ENCODE peak calls at places on chromosomes 16 and 17, in four cellular contexts. One of them, this sample, is unnamed.

GRCh38 chr17:64984776-64985521 is 65.7 kb upstream of the LRRC37A3 start:
- DNase-seq in WTC11: no peak
- DNase-seq in SK-N-SH: no peak
- DNase-seq in K562: peak; percentile 41
- DNase-seq in this sample: no peak

GRCh38 chr16:57537194-57537505 is 779 bp upstream of the CCDC102A start:
- DNase-seq in WTC11: no peak
- DNase-seq in K562: no peak
- DNase-seq in SK-N-SH: no peak
- DNase-seq in this sample: no peak

GRCh38 chr16:67445913-67446907 is 15.3 kb downstream of the HSD11B2 start:
- DNase-seq in K562: no peak
- DNase-seq in WTC11: no peak
- DNase-seq in SK-N-SH: peak; percentile 43
- DNase-seq in this sample: no peak

GRCh38 chr16:7548796-7549318 is 216.2 kb downstream of the RBFOX1 start:
- DNase-seq in WTC11: no peak
- DNase-seq in SK-N-SH: no peak
- DNase-seq in K562: no peak
- DNase-seq in this sample: no peak

GRCh38 chr16:59913666-59914065 is 1179.5 kb upstream of the GOT2 start:
- DNase-seq in K562: no peak
- DNase-seq in SK-N-SH: no peak
- DNase-seq in WTC11: no peak
- DNase-seq in this sample: no peak

GRCh38 chr17:57425903-57426574 is 169.7 kb downstream of the MSI2 start:
- DNase-seq in WTC11: no peak
- DNase-seq in SK-N-SH: no peak
- DNase-seq in K562: no peak
- DNase-seq in this sample: no peak

GRCh38 chr16:16120044-16120381 is 103.3 kb downstream of the ABCC6 start:
- DNase-seq in SK-N-SH: no peak
- DNase-seq in WTC11: no peak
- DNase-seq in K562: no peak
- DNase-seq in this sample: no peak

GRCh38 chr17:7589891-7590611 is at the start of gene SOX15:
- DNase-seq in WTC11: peak; percentile 71
- DNase-seq in SK-N-SH: peak; percentile 50
- DNase-seq in K562: no peak
- DNase-seq in this sample: no peak

GRCh38 chr16:47374629-47375028 is 86.2 kb downstream of the ITFG1 start:
- DNase-seq in WTC11: no peak
- DNase-seq in SK-N-SH: no peak
- DNase-seq in K562: no peak
- DNase-seq in this sample: no peak

GRCh38 chr16:50386139-50386538 is 17.4 kb upstream of the BRD7 start:
- DNase-seq in SK-N-SH: no peak
- DNase-seq in WTC11: no peak
- DNase-seq in K562: peak; percentile 40
- DNase-seq in this sample: no peak

GRCh38 chr16:75566889-75567255 is 693 bp downstream of the GABARAPL2 start:
- DNase-seq in SK-N-SH: peak; percentile 46
- DNase-seq in WTC11: peak; percentile 33
- DNase-seq in K562: peak; percentile 57
- DNase-seq in this sample: peak; percentile 57

GRCh38 chr16:82832861-82833260 is 206.1 kb downstream of the CDH13 start:
- DNase-seq in K562: no peak
- DNase-seq in SK-N-SH: no peak
- DNase-seq in WTC11: no peak
- DNase-seq in this sample: no peak

GRCh38 chr16:1812732-1813163 is 13.9 kb downstream of the HAGH start:
- DNase-seq in SK-N-SH: peak; percentile 84
- DNase-seq in WTC11: peak; percentile 70
- DNase-seq in K562: peak; percentile 82
- DNase-seq in this sample: no peak

GRCh38 chr17:59859444-59860025 is 33.2 kb downstream of the TUBD1 start:
- DNase-seq in SK-N-SH: no peak
- DNase-seq in WTC11: no peak
- DNase-seq in K562: peak; percentile 30
- DNase-seq in this sample: no peak

GRCh38 chr16:57720142-57720575 is 15.4 kb upstream of the KATNB1 start:
- DNase-seq in SK-N-SH: peak; percentile 65
- DNase-seq in K562: peak; percentile 73
- DNase-seq in WTC11: peak; percentile 56
- DNase-seq in this sample: peak; percentile 60

GRCh38 chr17:9488556-9488955 is 87.1 kb downstream of the STX8 start:
- DNase-seq in SK-N-SH: no peak
- DNase-seq in WTC11: no peak
- DNase-seq in K562: no peak
- DNase-seq in this sample: no peak

GRCh38 chr17:31428512-31428911 is 37.0 kb downstream of the RAB11FIP4 start:
- DNase-seq in SK-N-SH: no peak
- DNase-seq in WTC11: peak; percentile 2
- DNase-seq in K562: no peak
- DNase-seq in this sample: no peak

GRCh38 chr16:2473999-2474876 is 689 bp upstream of the TBC1D24 start:
- DNase-seq in K562: peak; percentile 74
- DNase-seq in WTC11: peak; percentile 42
- DNase-seq in SK-N-SH: peak; percentile 79
- DNase-seq in this sample: no peak

GRCh38 chr16:1309888-1310831 is 724 bp downstream of the UBE2I start:
- DNase-seq in WTC11: no peak
- DNase-seq in SK-N-SH: peak; percentile 67
- DNase-seq in K562: peak; percentile 75
- DNase-seq in this sample: no peak

GRCh38 chr16:1788095-1788707 is 5.3 kb downstream of the IGFALS start:
- DNase-seq in SK-N-SH: no peak
- DNase-seq in WTC11: no peak
- DNase-seq in K562: no peak
- DNase-seq in this sample: no peak

GRCh38 chr17:73593249-73593965 is 50.8 kb downstream of the SDK2 start:
- DNase-seq in SK-N-SH: no peak
- DNase-seq in WTC11: no peak
- DNase-seq in K562: no peak
- DNase-seq in this sample: no peak

GRCh38 chr17:29149431-29150064 is 30.6 kb downstream of the MYO18A start:
- DNase-seq in SK-N-SH: no peak
- DNase-seq in WTC11: no peak
- DNase-seq in K562: no peak
- DNase-seq in this sample: no peak

GRCh38 chr16:20610892-20611349 is 34.8 kb upstream of the ACSM2B start:
- DNase-seq in WTC11: no peak
- DNase-seq in SK-N-SH: no peak
- DNase-seq in K562: no peak
- DNase-seq in this sample: no peak

GRCh38 chr16:20610192-20610891 is 34.2 kb upstream of the ACSM2B start:
- DNase-seq in SK-N-SH: no peak
- DNase-seq in K562: peak; percentile 29
- DNase-seq in WTC11: no peak
- DNase-seq in this sample: no peak

GRCh38 chr16:20611975-20612471 is 35.9 kb upstream of the ACSM2B start:
- DNase-seq in SK-N-SH: no peak
- DNase-seq in WTC11: no peak
- DNase-seq in K562: no peak
- DNase-seq in this sample: no peak

GRCh38 chr16:20612551-20613470 is 36.6 kb upstream of the ACSM2B start:
- DNase-seq in SK-N-SH: no peak
- DNase-seq in K562: no peak
- DNase-seq in WTC11: no peak
- DNase-seq in this sample: no peak

DNA sequence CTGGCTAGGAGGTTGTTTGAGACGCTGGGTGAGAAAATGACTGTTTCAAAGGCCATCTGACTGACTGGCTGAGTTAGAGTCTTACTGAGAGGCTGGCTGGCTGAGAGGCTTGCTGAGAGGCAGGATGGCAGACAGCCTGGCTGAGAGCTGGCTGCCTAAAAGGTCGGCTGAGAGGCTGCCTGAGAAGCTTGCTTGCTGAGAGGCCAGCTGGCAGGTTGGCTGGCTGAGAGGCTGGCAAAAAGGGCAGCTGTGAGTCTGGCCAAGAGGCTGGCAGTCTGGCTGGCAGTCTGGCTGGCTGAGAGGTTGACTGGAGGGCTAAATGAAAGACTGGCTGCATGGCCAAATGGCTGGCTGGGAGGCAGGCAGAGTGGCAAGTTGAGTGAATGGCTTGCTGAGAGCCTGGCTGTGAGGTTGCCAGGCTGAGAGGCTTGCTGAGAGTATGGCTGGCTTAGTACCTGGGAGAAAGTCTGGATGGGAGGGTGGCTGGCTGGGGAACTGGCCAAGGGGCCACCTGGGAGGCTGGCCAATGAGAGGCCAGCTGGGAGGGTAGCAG is 35.3 kb upstream of the ACSM2B start:
- DNase-seq in SK-N-SH: no peak
- DNase-seq in WTC11: no peak
- DNase-seq in K562: no peak
- DNase-seq in this sample: no peak
- TF ChIP-seq TEAD4 in SK-N-SH: no peak
- TF ChIP-seq TEAD4 in WTC11: no peak
- TF ChIP-seq TEAD4 in K562: no peak
- TF ChIP-seq TEAD4 in this sample: no peak

GRCh38 chr16:68734782-68735181 is 2.3 kb upstream of the CDH1 start:
- DNase-seq in SK-N-SH: no peak
- DNase-seq in WTC11: no peak
- DNase-seq in K562: no peak
- DNase-seq in this sample: no peak
- TF ChIP-seq TEAD4 in SK-N-SH: no peak
- TF ChIP-seq TEAD4 in WTC11: no peak
- TF ChIP-seq TEAD4 in K562: no peak
- TF ChIP-seq TEAD4 in this sample: no peak

GRCh38 chr16:23469814-23470213 is 16.8 kb upstream of the COG7 start:
- DNase-seq in SK-N-SH: no peak
- DNase-seq in WTC11: no peak
- DNase-seq in K562: no peak
- DNase-seq in this sample: no peak
- TF ChIP-seq TEAD4 in SK-N-SH: no peak
- TF ChIP-seq TEAD4 in WTC11: no peak
- TF ChIP-seq TEAD4 in K562: no peak
- TF ChIP-seq TEAD4 in this sample: no peak

GRCh38 chr17:62566996-62567578 is 60.4 kb upstream of the MRC2 start:
- DNase-seq in K562: no peak
- DNase-seq in WTC11: no peak
- DNase-seq in SK-N-SH: no peak
- DNase-seq in this sample: no peak

GRCh38 chr17:62562656-62563055 is 64.8 kb upstream of the MRC2 start:
- DNase-seq in WTC11: no peak
- DNase-seq in K562: peak; percentile 9
- DNase-seq in SK-N-SH: no peak
- DNase-seq in this sample: no peak

GRCh38 chr17:62565817-62566216 is 61.7 kb upstream of the MRC2 start:
- DNase-seq in WTC11: no peak
- DNase-seq in SK-N-SH: no peak
- DNase-seq in K562: no peak
- DNase-seq in this sample: no peak
- TF ChIP-seq TEAD4 in WTC11: no peak
- TF ChIP-seq TEAD4 in SK-N-SH: peak; percentile 71
- TF ChIP-seq TEAD4 in K562: no peak
- TF ChIP-seq TEAD4 in this sample: no peak

DNA sequence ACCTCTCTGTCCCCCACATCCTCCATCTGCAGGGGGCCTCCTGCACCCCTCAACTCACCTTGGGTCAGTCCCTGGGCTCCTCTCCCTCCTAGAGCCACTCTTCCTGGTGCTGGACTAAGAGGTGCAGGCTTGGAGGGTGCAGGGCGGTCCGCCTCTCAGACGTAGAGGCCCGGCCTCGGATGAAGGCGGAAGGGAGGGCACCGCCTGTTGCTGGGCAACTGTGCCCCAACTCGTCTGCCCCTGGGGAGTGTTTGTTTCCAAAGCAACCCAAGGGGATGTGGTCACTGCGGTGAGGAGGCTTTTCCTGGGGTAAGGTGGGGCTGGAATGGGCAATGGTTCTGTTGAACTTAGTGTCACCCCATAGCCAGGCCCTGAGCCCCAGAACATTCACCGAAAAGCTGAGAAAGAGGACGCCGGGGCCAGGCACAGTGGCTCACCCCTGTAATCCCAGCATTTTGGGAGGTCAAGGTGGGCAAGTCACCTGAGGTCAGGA is at the start of gene C16orf54:
- DNase-seq in K562: no peak
- DNase-seq in SK-N-SH: no peak
- DNase-seq in WTC11: no peak
- DNase-seq in this sample: no peak
- TF ChIP-seq TEAD4 in K562: no peak
- TF ChIP-seq TEAD4 in SK-N-SH: no peak
- TF ChIP-seq TEAD4 in WTC11: no peak
- TF ChIP-seq TEAD4 in this sample: no peak

DNA sequence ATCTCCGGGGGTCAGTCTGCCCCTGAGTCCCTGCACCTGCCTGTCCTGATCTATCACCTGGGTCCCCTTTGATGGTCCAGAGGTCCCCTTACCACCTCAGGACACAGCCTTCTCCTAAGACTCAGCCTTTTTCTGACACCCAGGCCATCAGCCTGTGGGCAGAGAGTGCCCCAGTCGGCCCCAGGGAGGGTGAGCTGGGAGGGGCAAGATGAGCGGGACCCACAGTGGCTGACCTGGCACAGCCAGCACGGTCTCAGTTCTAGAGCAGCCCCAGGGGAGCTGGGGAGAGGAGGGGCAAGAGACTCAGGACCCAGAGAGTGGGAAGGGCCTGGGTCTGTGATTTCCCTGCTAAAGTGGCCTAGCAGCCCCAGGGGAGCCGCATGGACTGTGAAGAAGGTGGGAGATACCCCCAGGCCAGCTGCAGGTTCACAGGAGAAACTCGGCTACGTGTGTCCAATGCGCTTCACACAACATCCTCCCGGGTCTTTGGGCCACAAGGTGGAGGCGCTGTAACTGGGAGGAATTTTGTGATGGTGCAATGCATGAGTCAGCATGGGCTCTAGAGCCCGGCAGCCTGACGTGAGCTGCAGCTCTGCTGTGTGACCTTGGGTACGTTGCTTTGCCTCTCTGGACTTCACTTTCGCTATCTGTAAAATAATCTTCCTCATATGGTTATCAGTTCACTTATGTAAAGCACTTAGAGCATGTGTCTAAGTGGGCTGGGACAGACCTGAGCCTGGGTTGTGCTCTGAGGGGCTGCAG is 67.2 kb upstream of the LHX1 start:
- DNase-seq in SK-N-SH: no peak
- DNase-seq in WTC11: peak; percentile 37
- DNase-seq in K562: peak; percentile 56
- DNase-seq in this sample: no peak
- TF ChIP-seq TEAD4 in SK-N-SH: no peak
- TF ChIP-seq TEAD4 in WTC11: no peak
- TF ChIP-seq TEAD4 in K562: no peak
- TF ChIP-seq TEAD4 in this sample: no peak

GRCh38 chr16:30526823-30527634 is 663 bp upstream of the ZNF768 start:
- DNase-seq in K562: peak; percentile 99
- DNase-seq in SK-N-SH: peak; percentile 97
- DNase-seq in WTC11: peak; percentile 99
- DNase-seq in this sample: peak; percentile 97
- TF ChIP-seq TEAD4 in K562: no peak
- TF ChIP-seq TEAD4 in SK-N-SH: no peak
- TF ChIP-seq TEAD4 in WTC11: no peak
- TF ChIP-seq TEAD4 in this sample: no peak

DNA sequence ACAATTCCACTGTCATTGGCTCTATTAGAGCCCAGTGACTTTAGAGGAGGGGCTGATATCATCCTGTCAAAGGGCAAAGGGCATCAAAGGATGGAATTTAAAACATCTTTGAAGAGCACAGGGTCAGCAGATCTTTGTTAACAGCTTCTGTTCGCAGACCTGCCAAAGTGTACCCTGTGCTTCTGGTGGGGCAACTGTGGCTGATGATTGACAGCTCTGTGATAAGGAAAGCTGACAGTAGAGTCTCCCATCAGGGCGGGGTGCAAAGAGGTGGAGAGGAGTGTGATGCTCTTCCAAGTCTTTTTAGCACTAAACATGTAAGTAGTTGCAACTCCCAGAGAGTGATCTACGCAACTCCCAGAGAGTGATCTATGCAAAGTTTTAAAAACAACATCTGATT is 742.1 kb upstream of the SOX9 start:
- DNase-seq in K562: no peak
- DNase-seq in WTC11: no peak
- DNase-seq in SK-N-SH: no peak
- DNase-seq in this sample: no peak
- TF ChIP-seq TEAD4 in K562: no peak
- TF ChIP-seq TEAD4 in WTC11: no peak
- TF ChIP-seq TEAD4 in SK-N-SH: no peak
- TF ChIP-seq TEAD4 in this sample: no peak